ENCODE peak calls at places on chromosomes 12 and 14, in six cellular contexts. N is brain microvascular endothelial cell; H is cardiac fibroblast; D is K562; O is HCT116; T is effector memory CD4-positive, alpha-beta T cell. C is an unnamed sample.

GRCh38 chr12:6960291-6961277 is 9.4 kb downstream of the PTPN6 start:
- DNase-seq in N (peak; percentile 29), H (peak; percentile 46), D (no peak), O (no peak), T (no peak), C (peak; percentile 16)

GRCh38 chr12:46445551-46446235 is 73.1 kb upstream of the SLC38A2 start:
- DNase-seq in N (no peak), H (peak; percentile 31), D (no peak), O (no peak), T (no peak), C (no peak)

GRCh38 chr14:66369157-66369706 is 116.9 kb upstream of the CCDC196 start:
- DNase-seq in N (no peak), H (no peak), D (no peak), O (no peak), T (no peak), C (no peak)

GRCh38 chr14:76776306-76777251 is 15.3 kb downstream of the VASH1 start:
- DNase-seq in N (no peak), H (no peak), D (peak; percentile 34), O (no peak), T (no peak), C (no peak)

GRCh38 chr12:103647267-103647666 is 60.2 kb downstream of the STAB2 start:
- DNase-seq in N (peak; percentile 72), H (peak; percentile 78), D (no peak), O (no peak), T (no peak), C (peak; percentile 91)

GRCh38 chr14:94386085-94387031 is 2.0 kb downstream of the SERPINA1 start:
- DNase-seq in N (no peak), H (no peak), D (no peak), O (no peak), T (no peak), C (no peak)

GRCh38 chr12:2959194-2959507 is at the start of gene TEAD4:
- DNase-seq in N (peak; percentile 54), H (peak; percentile 85), D (peak; percentile 85), O (peak; percentile 39), T (no peak), C (peak; percentile 67)

GRCh38 chr14:75805646-75806045 is 144.6 kb downstream of the TTLL5 start:
- DNase-seq in N (no peak), H (no peak), D (no peak), O (no peak), T (no peak), C (no peak)

GRCh38 chr14:75458305-75458704 is 30.5 kb downstream of the JDP2 start:
- DNase-seq in N (no peak), H (no peak), D (no peak), O (no peak), T (no peak), C (no peak)

GRCh38 chr12:15688202-15688736 is 100.9 kb downstream of the EPS8 start:
- DNase-seq in N (peak; percentile 68), H (peak; percentile 63), D (no peak), O (peak; percentile 93), T (no peak), C (no peak)

GRCh38 chr12:262817-263216 is at the start of gene SLC6A13:
- DNase-seq in N (no peak), H (no peak), D (no peak), O (no peak), T (no peak), C (peak; percentile 47)

GRCh38 chr12:117151195-117152031 is 38.9 kb downstream of the FBXO21 start:
- DNase-seq in N (peak; percentile 52), H (peak; percentile 72), D (peak; percentile 84), O (peak; percentile 35), T (no peak), C (no peak)

GRCh38 chr14:36655054-36655381 is 6.6 kb upstream of the PAX9 start:
- DNase-seq in N (no peak), H (no peak), D (no peak), O (no peak), T (no peak), C (no peak)

GRCh38 chr12:122395319-122395718 is 27.1 kb downstream of the CLIP1 start:
- DNase-seq in N (peak; percentile 80), H (peak; percentile 60), D (no peak), O (peak; percentile 23), T (no peak), C (peak; percentile 83)

DNA sequence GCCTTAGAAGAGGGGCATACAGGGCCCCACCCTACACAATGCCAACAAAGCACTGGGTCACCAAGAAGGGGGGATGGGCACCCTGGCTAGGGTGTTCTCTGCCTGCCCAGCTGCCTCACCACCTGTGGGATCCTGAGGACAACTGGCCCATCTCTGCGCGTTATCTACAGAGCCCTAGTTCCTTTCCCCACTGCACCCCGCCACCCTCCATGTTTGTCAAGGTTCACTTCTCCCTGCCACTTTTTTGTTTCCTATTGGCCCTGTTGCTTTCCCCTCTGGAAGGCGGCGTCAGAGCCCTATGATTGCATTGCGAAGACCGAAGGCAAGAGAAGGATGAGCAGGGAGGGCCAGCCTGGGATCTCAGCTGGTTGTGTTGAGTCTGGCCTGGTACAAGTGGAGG is 1.6 kb downstream of the SLC48A1 start:
- DNase-seq in N (no peak), H (no peak), D (peak; percentile 32), O (no peak), T (no peak), C (no peak)
- H3K4me3 ChIP-seq in N (no peak overlapping the region), H (no peak overlapping the region), D (peak overlapping the region; percentile 83), O (peak overlapping the region; percentile 91), T (no peak overlapping the region), C (no peak overlapping the region)

DNA sequence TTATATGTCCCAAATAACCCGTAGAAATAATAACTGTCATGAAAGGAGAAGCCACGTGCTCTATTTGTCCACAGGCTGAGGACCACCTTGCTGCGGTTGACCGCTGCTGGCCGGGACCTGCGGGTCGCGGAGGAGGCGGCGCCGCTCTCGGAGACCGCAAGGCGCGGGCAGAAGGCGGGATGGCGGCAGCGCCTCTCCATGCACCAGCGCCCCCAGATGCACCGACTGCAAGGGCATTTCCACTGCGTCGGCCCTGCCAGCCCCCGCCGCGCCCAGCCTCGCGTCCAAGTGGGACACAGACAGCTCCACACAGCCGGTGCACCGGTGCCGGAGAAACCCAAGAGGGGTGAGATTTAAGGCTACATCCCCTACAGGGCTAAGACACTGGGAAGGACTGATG is 21.0 kb downstream of the RPGRIP1 start:
- DNase-seq in N (no peak), H (no peak), D (no peak), O (no peak), T (no peak), C (no peak)
- H3K4me3 ChIP-seq in N (peak overlapping the region; percentile 35), H (peak overlapping the region; percentile 24), D (no peak overlapping the region), O (no peak overlapping the region), T (no peak overlapping the region), C (peak overlapping the region; percentile 29)

DNA sequence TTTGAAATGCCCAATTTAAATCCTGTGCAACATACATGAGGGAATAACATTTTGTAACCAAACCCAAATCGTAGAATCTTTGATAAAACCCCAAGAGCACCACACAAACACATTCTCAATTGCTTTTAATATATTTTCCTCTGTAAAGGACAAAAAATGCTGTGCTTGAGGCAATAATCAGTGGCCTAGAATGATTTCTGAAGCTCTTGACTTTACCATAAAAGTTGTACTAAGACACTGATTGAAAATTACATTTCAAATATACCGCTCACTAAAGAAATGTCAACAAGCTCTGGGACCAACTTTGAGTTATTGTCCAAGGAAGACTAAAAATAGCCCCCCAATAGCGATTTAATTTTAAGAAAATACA is 1.5 kb downstream of the EML5 start:
- DNase-seq in N (no peak), H (no peak), D (no peak), O (no peak), T (no peak), C (no peak)
- H3K4me3 ChIP-seq in N (no peak overlapping the region), H (no peak overlapping the region), D (no peak overlapping the region), O (no peak overlapping the region), T (no peak overlapping the region), C (no peak overlapping the region)

GRCh38 chr14:24162083-24162482 is 1.0 kb downstream of the IRF9 start:
- DNase-seq in N (peak; percentile 37), H (peak; percentile 46), D (no peak), O (no peak), T (no peak), C (peak; percentile 26)
- H3K4me3 ChIP-seq in N (peak overlapping the region; percentile 79), H (peak overlapping the region; percentile 58), D (peak overlapping the region; percentile 50), O (peak overlapping the region; percentile 60), T (peak overlapping the region; percentile 88), C (peak overlapping the region; percentile 74)

GRCh38 chr12:83318386-83318971 is 631.8 kb downstream of the TMTC2 start:
- DNase-seq in N (peak; percentile 3), H (no peak), D (no peak), O (no peak), T (no peak), C (peak; percentile 42)
- H3K4me3 ChIP-seq in N (no peak overlapping the region), H (no peak overlapping the region), D (no peak overlapping the region), O (no peak overlapping the region), T (no peak overlapping the region), C (no peak overlapping the region)

DNA sequence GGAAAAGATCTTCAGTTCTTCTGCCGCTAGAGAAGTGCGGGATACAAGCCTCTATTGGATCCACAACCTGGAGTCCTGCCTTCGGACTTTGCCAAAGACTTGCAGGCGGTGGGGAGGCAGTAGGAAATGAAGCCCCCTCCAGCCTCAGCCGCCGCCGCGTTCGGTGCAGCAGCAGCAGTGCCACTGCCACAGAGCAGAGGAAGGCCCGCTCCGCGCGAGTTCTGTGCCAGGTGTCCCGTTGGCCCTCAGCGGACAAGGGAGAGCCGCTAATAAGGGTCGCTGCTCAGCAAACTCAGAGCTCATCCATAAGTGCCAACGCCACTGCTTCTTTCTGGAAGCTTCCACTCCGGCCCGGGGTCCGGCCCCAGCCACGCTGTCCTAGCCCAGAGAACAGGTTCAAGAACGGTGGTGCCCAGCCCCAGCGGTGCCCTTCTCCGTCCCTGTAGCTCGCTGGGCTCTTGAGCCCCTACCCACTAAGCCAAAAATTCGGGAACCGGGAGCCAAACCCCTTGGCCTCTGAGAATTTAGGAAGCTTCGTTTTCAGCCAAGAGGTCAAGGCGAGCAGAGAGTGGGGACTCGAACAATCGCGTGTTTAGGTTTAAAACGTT is 6.4 kb downstream of the SIX1 start:
- DNase-seq in N (no peak), H (no peak), D (no peak), O (no peak), T (no peak), C (no peak)
- H3K4me3 ChIP-seq in N (peak overlapping the region; percentile 5), H (no peak overlapping the region), D (no peak overlapping the region), O (no peak overlapping the region), T (no peak overlapping the region), C (no peak overlapping the region)

DNA sequence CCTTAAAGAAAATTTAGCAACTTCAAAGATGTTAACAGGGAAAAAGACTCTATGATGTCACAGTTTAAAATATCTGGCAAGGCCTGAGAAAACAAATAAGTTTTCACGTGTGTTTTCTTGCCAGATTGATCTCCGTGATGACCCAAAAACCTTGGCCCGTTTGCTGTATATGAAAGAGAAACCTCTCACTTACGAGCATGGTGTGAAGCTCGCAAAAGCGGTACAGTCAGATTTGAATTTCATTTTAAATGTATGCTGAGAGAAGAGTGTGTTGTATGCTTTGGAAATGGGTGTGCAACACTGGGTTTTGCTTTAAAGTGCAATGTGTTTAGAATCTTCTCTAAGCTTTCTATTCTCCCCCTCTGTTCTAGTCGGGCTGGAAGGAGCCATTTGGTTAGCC is 35.7 kb downstream of the GPHB5 start:
- DNase-seq in N (no peak), H (no peak), D (no peak), O (no peak), T (no peak), C (no peak)
- H3K4me3 ChIP-seq in N (no peak overlapping the region), H (no peak overlapping the region), D (no peak overlapping the region), O (no peak overlapping the region), T (no peak overlapping the region), C (no peak overlapping the region)